ENCODE peak calls at places on chromosomes 13 and 19, in four cellular contexts. E is IMR-90; P is effector memory CD4-positive, alpha-beta T cell; M is psoas muscle. G is an unnamed sample.

GRCh38 chr13:59680429-59681024 is 483.2 kb downstream of the DIAPH3 start:
- DNase-seq in M (no peak), P (no peak), E (peak), G (no peak)

GRCh38 chr19:10184636-10185035 is 10.1 kb downstream of the DNMT1 start:
- DNase-seq in M (no peak), P (no peak), E (no peak), G (no peak)

GRCh38 chr13:106121173-106121754 is 414.2 kb downstream of the EFNB2 start:
- DNase-seq in P (no peak), M (no peak), E (no peak), G (no peak)

GRCh38 chr19:3638208-3639193 is 11.9 kb upstream of the CACTIN start:
- DNase-seq in P (no peak), E (no peak), M (no peak), G (no peak)

GRCh38 chr13:99256709-99257108 is 1.5 kb downstream of the GPR18 start:
- DNase-seq in E (peak), M (no peak), P (no peak), G (no peak)

GRCh38 chr19:16449330-16449961 is 22.3 kb downstream of the EPS15L1 start:
- DNase-seq in M (no peak), E (peak), P (no peak), G (no peak)

GRCh38 chr13:39561971-39562370 is 41.0 kb downstream of the LHFPL6 start:
- DNase-seq in M (no peak), E (no peak), P (no peak), G (no peak)

GRCh38 chr19:54521022-54521859 is 18.6 kb downstream of the LAIR2 start:
- DNase-seq in E (no peak), P (no peak), M (no peak), G (no peak)

GRCh38 chr19:30318936-30319335 is 53.2 kb upstream of the ZNF536 start:
- DNase-seq in E (no peak), M (no peak), P (no peak), G (no peak)

GRCh38 chr19:14059093-14059480 is 2.8 kb downstream of the PALM3 start:
- DNase-seq in P (no peak), M (peak), E (no peak), G (no peak)

GRCh38 chr13:50012396-50013169 is 2.7 kb upstream of the KCNRG start:
- DNase-seq in M (no peak), P (no peak), E (peak), G (no peak)

GRCh38 chr13:107138987-107139386 is 571.0 kb upstream of the ARGLU1 start:
- DNase-seq in M (no peak), E (no peak), P (no peak), G (no peak)

GRCh38 chr19:20233105-20233504 is 66.1 kb downstream of the ZNF486 start:
- DNase-seq in M (no peak), E (no peak), P (no peak), G (no peak)

GRCh38 chr13:89239361-89240127 is 1568.4 kb downstream of the SLITRK5 start:
- DNase-seq in M (no peak), P (no peak), E (no peak), G (no peak)

GRCh38 chr19:45615795-45616708 is 14.0 kb upstream of the GPR4 start:
- DNase-seq in P (peak), M (peak), E (peak), G (no peak)

GRCh38 chr19:27793644-27794443 is 1419.1 kb downstream of the UQCRFS1 start:
- DNase-seq in M (peak), P (peak), E (peak), G (peak)

GRCh38 chr13:89925107-89925506 is 1422.4 kb upstream of the MIR17HG start:
- DNase-seq in P (no peak), E (peak), M (no peak), G (no peak)

GRCh38 chr19:37691881-37692504 is 27.6 kb downstream of the ZNF607 start:
- DNase-seq in E (peak), M (peak), P (peak), G (peak)

GRCh38 chr19:5030822-5031221 is 61.9 kb downstream of the KDM4B start:
- DNase-seq in M (no peak), P (no peak), E (no peak), G (no peak)

GRCh38 chr19:5271145-5271544 is 69.5 kb downstream of the PTPRS start:
- DNase-seq in E (no peak), P (no peak), M (no peak), G (no peak)

DNA sequence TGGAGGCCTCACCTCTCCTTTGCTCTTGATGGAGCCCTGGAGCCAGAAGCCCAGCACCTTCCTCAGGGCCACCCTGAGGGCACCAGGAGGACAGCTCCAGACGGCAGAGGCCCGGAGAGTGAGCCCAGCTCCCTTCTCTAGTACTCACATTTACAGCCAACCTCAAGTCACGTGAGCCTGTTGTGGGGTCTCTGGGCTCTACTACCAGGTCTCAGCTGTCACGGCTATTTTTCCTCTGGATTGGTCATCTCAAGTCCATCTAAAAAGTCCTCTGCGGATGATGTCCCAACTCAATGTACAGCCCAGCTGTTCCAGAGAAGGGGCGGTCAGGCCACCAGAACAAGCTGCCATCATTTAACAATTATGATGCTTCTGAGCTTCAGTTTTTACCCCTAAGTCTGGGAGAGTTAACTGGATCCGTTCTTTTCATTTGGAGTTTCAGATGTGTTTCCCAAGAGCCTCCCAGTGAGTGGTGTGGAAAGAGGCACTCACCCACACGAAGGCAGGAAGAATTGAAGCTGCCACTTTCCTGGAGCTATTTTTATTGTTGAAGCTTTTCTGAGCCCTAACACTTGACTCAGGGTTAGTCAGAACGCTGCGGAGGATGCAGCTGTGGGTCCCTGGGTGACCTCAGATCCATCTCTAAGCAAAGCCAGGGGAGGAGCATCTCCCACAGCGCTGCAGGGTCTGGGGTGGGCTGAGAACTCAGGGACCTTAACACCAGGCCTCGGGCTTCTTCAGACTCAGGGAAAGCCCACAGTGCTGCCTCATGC is 143.5 kb upstream of the UBL3 start:
- DNase-seq in E (peak), M (no peak), P (no peak), G (no peak)
- H3K27ac ChIP-seq in E (no peak), M (no peak), P (no peak), G (no peak)

GRCh38 chr19:12944064-12944674 is 1.5 kb upstream of the RAD23A start:
- DNase-seq in M (no peak), P (no peak), E (no peak), G (no peak)
- H3K27ac ChIP-seq in M (peak), P (peak), E (no peak), G (no peak)

GRCh38 chr13:46860734-46861133 is 36.1 kb downstream of the HTR2A start:
- DNase-seq in E (no peak), P (no peak), M (no peak), G (no peak)

GRCh38 chr13:46866150-46866549 is 30.7 kb downstream of the HTR2A start:
- DNase-seq in P (no peak), M (peak), E (peak), G (no peak)

GRCh38 chr13:46861959-46862358 is 34.9 kb downstream of the HTR2A start:
- DNase-seq in P (no peak), E (no peak), M (no peak), G (no peak)

DNA sequence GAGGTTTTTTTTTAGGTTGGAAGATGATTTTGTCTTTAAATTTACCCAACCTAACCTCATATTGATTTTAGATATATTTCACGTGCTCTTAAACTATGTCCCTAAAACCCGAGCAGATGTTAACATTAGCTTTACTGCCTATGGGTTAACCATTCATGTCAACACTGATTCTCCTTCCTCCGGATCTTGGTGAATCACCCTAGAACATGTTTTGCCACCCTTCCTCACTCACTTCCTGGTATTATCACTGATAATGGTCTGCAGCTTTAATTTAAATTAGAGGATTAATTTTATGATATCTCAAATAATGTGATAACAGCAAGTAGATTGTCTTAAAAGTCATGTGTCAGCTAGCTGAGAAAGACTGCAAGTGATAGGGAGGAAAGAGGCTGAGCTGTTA is 31.9 kb downstream of the HTR2A start:
- DNase-seq in P (no peak), M (no peak), E (no peak), G (no peak)
- H3K27ac ChIP-seq in P (no peak), M (no peak), E (no peak), G (no peak)

GRCh38 chr13:23445794-23446193 is 12.3 kb upstream of the SACS start:
- DNase-seq in M (no peak), P (no peak), E (no peak), G (no peak)

GRCh38 chr13:23449386-23450162 is 16.1 kb upstream of the SACS start:
- DNase-seq in P (no peak), E (no peak), M (no peak), G (no peak)

GRCh38 chr13:23447927-23448326 is 14.4 kb upstream of the SACS start:
- DNase-seq in M (no peak), E (peak), P (no peak), G (no peak)

GRCh38 chr13:23453132-23453531 is 19.6 kb upstream of the SACS start:
- DNase-seq in E (no peak), M (no peak), P (no peak), G (no peak)

GRCh38 chr13:23450340-23451046 is 17.0 kb upstream of the SACS start:
- DNase-seq in M (peak), P (no peak), E (no peak), G (no peak)
- H3K27ac ChIP-seq in M (peak), P (no peak), E (no peak), G (no peak)

GRCh38 chr19:42879613-42880012 is at the start of gene PSG1:
- DNase-seq in M (no peak), E (no peak), P (no peak), G (no peak)
- H3K27ac ChIP-seq in M (no peak), E (peak), P (no peak), G (no peak)

GRCh38 chr13:114066956-114067355 is 65.5 kb downstream of the RASA3 start:
- DNase-seq in M (no peak), P (no peak), E (no peak), G (no peak)
- H3K27ac ChIP-seq in M (peak), P (peak), E (peak), G (peak)

DNA sequence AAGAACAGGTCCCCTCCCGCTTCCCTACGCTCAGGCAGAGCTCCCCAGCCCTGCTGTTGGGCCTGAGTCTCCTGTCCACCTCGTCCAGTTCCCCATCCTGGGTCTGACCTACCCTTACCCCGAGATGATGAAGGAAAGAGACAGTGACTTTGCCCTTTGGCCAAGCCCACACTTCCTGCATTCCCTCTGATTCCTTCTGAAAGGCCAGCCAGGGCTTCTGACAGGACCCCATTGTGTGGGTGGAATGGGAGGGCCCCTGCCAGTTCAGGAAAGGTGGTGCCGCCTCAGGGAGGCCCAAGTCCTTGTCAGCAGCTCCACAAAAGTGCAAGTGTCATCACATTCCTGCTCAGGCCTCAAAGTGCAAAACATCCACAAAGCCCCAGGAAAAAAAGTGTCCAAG is 177.8 kb downstream of the PAN3 start:
- DNase-seq in M (no peak), P (no peak), E (no peak), G (no peak)
- H3K27ac ChIP-seq in M (no peak), P (no peak), E (no peak), G (no peak)

GRCh38 chr13:80497439-80497838 is 156.5 kb upstream of the SPRY2 start:
- DNase-seq in P (no peak), E (no peak), M (no peak), G (no peak)
- H3K27ac ChIP-seq in P (no peak), E (no peak), M (no peak), G (no peak)

DNA sequence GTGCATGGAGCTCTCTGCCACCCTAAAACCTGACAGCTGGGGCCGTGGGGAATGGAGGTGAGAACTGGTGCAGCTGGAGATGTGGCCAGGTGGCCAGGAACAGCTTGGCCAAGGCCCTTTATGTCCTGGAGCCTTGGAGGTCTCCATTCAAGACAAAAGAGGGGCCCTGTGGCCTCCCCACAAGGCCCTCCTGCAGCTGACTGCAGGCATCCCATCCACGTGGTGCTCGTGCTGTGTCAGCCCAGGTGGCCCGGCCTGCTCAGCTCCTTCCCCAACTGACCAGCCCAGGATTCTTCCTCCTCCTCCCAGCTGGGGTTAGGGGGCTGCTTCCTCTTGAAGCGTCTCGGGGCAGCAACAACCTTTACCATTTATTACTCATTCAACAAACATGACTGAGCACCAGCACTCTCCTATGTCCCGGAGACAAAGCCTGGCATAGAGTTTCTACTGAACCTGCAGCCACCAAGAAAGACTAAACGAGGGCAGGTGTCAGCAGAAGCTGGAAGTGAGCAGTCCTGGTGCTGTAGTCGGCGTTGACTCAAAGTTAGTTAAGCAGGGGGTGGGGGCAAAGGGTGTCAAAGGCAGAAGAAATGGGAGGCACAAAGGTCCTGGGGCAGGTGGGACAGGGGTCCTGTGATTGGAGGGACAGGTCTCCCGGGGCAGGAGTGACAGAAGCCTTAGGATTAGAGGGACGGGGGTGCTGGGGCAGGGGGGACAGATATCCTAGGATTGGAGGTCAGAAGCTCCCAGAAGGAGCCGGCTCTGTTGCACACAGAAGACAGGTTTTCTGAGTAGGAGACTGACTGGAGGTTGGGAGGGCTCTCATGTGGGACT is 23.3 kb upstream of the C13orf46 start:
- DNase-seq in M (peak), E (no peak), P (no peak), G (no peak)
- H3K27ac ChIP-seq in M (no peak), E (peak), P (no peak), G (no peak)

DNA sequence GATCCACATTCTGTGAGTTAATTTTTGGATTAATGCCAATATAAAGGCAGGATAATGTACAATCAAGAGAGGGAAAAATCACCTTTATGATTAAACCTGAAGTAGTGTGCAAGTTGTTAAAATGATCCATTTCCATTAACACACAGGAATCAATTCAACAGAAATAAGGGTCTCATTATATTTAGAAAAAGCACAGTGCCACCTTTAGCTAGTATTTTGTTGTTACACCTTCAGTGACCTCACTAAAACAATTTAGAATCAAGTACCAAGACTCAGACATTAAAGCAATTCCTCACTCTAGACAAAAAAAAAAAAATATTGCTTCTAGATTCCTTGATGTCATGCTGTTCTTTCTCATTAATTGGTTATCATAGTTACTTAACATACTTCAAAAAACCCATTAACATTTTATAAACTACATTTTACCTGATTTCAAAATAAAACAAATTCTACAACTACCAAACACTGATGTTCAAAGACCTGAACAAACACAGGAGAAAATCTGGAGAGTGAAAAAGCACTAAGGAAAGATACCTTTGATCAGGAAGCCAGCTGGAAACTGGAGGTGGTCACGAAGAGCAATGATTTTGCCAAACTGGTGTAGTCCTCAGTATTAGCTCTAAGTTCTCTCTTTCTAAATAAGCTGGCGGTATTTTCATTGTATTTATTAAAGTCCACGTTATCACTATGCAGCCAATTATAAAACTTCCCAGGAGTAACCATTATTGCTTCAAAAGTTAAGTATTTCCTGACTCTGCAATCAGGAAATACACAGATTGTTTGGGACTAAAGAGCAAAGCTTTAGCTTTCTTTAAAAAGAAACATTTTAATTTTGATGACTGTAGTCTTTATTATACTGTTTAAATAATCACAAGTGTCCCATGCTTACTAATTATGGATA is 115.3 kb downstream of the TBC1D4 start:
- DNase-seq in E (no peak), P (no peak), M (no peak), G (no peak)
- H3K27ac ChIP-seq in E (no peak), P (no peak), M (peak), G (no peak)